ENCODE peak calls at places on chromosomes 5 and 9, in four cellular contexts. O is tibial nerve, X is body of pancreas, J is PC-9. P is an unnamed sample.

GRCh38 chr5:83632874-83633273 is 87.8 kb downstream of the HAPLN1 start:
- DNase-seq in O (no peak), X (no peak), J (peak), P (no peak)

GRCh38 chr5:124480022-124480421 is 266.4 kb downstream of the ZNF608 start:
- DNase-seq in O (no peak), X (no peak), J (no peak), P (no peak)

GRCh38 chr5:107370569-107370968 is 300.2 kb downstream of the EFNA5 start:
- DNase-seq in O (no peak), X (no peak), J (no peak), P (no peak)

GRCh38 chr5:154625031-154625430 is 130.1 kb upstream of the LARP1 start:
- DNase-seq in O (no peak), X (no peak), J (no peak), P (no peak)

GRCh38 chr9:34547960-34548603 is 25.3 kb upstream of the ENHO start:
- DNase-seq in O (peak), X (peak), J (peak), P (peak)

GRCh38 chr5:79301046-79301712 is 65.2 kb downstream of the JMY start:
- DNase-seq in O (no peak), X (no peak), J (no peak), P (no peak)

GRCh38 chr5:69300537-69301203 is 31.9 kb downstream of the CCDC125 start:
- DNase-seq in O (no peak), X (no peak), J (no peak), P (no peak)

GRCh38 chr5:125061726-125062125 is 315.3 kb upstream of the ZNF608 start:
- DNase-seq in O (no peak), X (no peak), J (no peak), P (no peak)

GRCh38 chr5:132260714-132261615 is 3.5 kb downstream of the PDLIM4 start:
- DNase-seq in O (peak), X (peak), J (peak), P (peak)

GRCh38 chr5:125006011-125006685 is 259.7 kb upstream of the ZNF608 start:
- DNase-seq in O (no peak), X (no peak), J (no peak), P (no peak)

GRCh38 chr5:42745426-42745825 is 11.2 kb upstream of the CCDC152 start:
- DNase-seq in O (no peak), X (no peak), J (peak), P (no peak)

GRCh38 chr5:9545959-9546851 is at the start of gene SEMA5A:
- DNase-seq in O (peak), X (peak), J (peak), P (peak)

GRCh38 chr5:159099049-159099760 is 511 bp downstream of the EBF1 start:
- DNase-seq in O (no peak), X (peak), J (no peak), P (no peak)

GRCh38 chr5:59099995-59100345 is 517.1 kb downstream of the RAB3C start:
- DNase-seq in O (no peak), X (no peak), J (no peak), P (no peak)

GRCh38 chr5:180035532-180035931 is 36.0 kb downstream of the RNF130 start:
- DNase-seq in O (no peak), X (no peak), J (no peak), P (no peak)

GRCh38 chr5:155878991-155879575 is 447.9 kb upstream of the SGCD start:
- DNase-seq in O (no peak), X (no peak), J (no peak), P (no peak)

GRCh38 chr5:119366537-119366874 is 10.7 kb downstream of the TNFAIP8 start:
- DNase-seq in O (no peak), X (no peak), J (no peak), P (no peak)

GRCh38 chr9:35749515-35750255 is 598 bp downstream of the RGP1 start:
- DNase-seq in O (no peak), X (peak), J (peak), P (peak)

GRCh38 chr9:35748239-35748857 is 680 bp downstream of the GBA2 start:
- DNase-seq in O (no peak), X (no peak), J (no peak), P (no peak)

GRCh38 chr9:35753466-35753865 is 610 bp downstream of the MSMP start:
- DNase-seq in O (no peak), X (no peak), J (no peak), P (no peak)

GRCh38 chr9:35748858-35749514 is at the start of the genes GBA2 and RGP1:
- DNase-seq in O (peak), X (peak), J (peak), P (peak)

DNA sequence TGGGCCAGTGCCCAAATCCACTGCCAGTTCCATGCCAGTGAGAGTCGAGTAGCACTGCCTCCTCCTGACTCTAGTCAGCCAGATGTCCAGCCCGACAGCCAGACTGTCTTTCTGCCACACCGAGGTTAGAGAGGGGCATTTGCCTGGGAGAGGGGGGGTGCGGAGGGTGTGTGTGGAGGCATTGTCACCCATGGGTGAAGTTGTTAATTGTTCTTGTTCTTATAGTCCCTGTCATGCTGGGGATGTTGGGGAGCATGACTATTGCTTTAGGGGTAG is 1.1 kb downstream of the RGP1 start:
- DNase-seq in O (no peak), X (no peak), J (no peak), P (no peak)
- H3K27ac ChIP-seq in O (peak), X (peak), J (peak), P (peak)

GRCh38 chr9:137743695-137744094 is 124.9 kb downstream of the EHMT1 start:
- DNase-seq in O (no peak), X (no peak), J (no peak), P (no peak)

GRCh38 chr9:137744632-137745183 is 125.9 kb downstream of the EHMT1 start:
- DNase-seq in O (no peak), X (no peak), J (no peak), P (no peak)

GRCh38 chr9:137748311-137748710 is 129.3 kb upstream of the CACNA1B start:
- DNase-seq in O (no peak), X (no peak), J (no peak), P (no peak)

GRCh38 chr9:137742698-137743097 is 123.9 kb downstream of the EHMT1 start:
- DNase-seq in O (no peak), X (no peak), J (no peak), P (no peak)

GRCh38 chr9:137745541-137745991 is 126.8 kb downstream of the EHMT1 start:
- DNase-seq in O (no peak), X (no peak), J (peak), P (no peak)
- H3K27ac ChIP-seq in O (no peak), X (no peak), J (peak), P (no peak)

GRCh38 chr5:77211691-77212047 is 1.2 kb downstream of the PDE8B start:
- DNase-seq in O (no peak), X (no peak), J (no peak), P (no peak)

GRCh38 chr5:77211013-77211690 is 672 bp downstream of the PDE8B start:
- DNase-seq in O (no peak), X (peak), J (peak), P (no peak)

GRCh38 chr5:77209495-77210090 is 887 bp upstream of the PDE8B start:
- DNase-seq in O (no peak), X (no peak), J (no peak), P (no peak)

GRCh38 chr5:77210091-77211012 is at the start of gene PDE8B:
- DNase-seq in O (no peak), X (peak), J (no peak), P (no peak)

GRCh38 chr5:77208507-77209163 is 1.8 kb upstream of the PDE8B start:
- DNase-seq in O (no peak), X (peak), J (no peak), P (no peak)
- H3K27ac ChIP-seq in O (no peak), X (no peak), J (no peak), P (no peak)

GRCh38 chr9:19640023-19640422 is 148.8 kb downstream of the SLC24A2 start:
- DNase-seq in O (no peak), X (no peak), J (no peak), P (no peak)
- H3K27ac ChIP-seq in O (no peak), X (no peak), J (no peak), P (peak)

GRCh38 chr5:157204765-157205164 is 24.1 kb downstream of the ITK start:
- DNase-seq in O (no peak), X (no peak), J (no peak), P (no peak)
- H3K27ac ChIP-seq in O (no peak), X (no peak), J (no peak), P (no peak)

DNA sequence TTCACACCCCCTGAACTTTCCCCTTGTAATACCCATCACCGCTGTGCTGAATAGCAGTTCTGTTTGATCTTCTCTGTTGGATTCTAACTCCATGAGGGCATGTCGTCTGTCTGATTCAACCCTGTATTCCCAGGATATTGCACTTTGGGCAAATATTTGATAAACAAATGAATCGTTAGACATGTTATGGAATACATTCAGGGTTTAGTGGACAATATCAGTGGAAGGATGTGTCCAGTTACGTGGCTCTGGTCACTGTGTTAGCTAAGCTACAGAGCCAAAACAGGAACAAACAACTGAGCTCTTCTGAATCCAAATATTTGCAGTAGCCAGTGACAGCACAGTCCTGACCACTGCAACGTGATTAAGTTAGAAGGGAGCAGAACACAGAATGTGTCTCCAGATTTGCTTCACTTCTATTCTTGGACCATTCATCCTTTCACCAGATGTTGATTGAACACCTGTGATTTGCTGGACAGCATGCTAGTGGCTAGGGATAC is 13.2 kb downstream of the ANGPTL2 start:
- DNase-seq in O (no peak), X (no peak), J (no peak), P (no peak)
- H3K27ac ChIP-seq in O (peak), X (no peak), J (no peak), P (no peak)

DNA sequence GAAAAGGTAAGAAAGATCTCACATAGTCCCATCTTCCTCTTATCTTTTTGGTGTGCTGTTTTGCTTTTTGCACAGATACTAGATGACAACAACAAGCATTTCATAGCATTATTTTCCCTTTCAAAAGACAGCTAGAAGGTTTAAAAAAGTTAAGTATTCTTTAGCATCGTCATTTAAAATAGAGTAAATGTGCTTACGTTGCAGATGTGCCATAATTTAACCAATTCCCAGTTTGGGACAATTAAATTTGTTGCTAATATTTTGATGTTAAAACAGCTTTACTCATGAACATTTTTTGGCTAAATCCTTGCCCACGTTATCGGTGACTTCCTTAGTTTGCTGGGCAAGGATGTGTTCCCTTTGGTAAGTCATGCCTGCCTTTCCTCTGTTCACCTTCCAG is 41.6 kb downstream of the PTTG1 start:
- DNase-seq in O (no peak), X (no peak), J (no peak), P (no peak)
- H3K27ac ChIP-seq in O (no peak), X (peak), J (no peak), P (no peak)

GRCh38 chr5:133995341-133995740 is 9.4 kb downstream of the VDAC1 start:
- DNase-seq in O (no peak), X (no peak), J (no peak), P (no peak)

GRCh38 chr5:133996683-133997252 is 8.0 kb downstream of the VDAC1 start:
- DNase-seq in O (no peak), X (no peak), J (no peak), P (no peak)

GRCh38 chr5:133994297-133994989 is 10.3 kb downstream of the VDAC1 start:
- DNase-seq in O (no peak), X (no peak), J (no peak), P (peak)

GRCh38 chr5:133994990-133995333 is 9.8 kb downstream of the VDAC1 start:
- DNase-seq in O (no peak), X (no peak), J (no peak), P (no peak)

GRCh38 chr5:133995903-133996563 is 8.7 kb downstream of the VDAC1 start:
- DNase-seq in O (no peak), X (peak), J (no peak), P (no peak)
- H3K27ac ChIP-seq in O (peak), X (peak), J (peak), P (no peak)

GRCh38 chr9:133680976-133681657 is 45.0 kb downstream of the DBH start:
- DNase-seq in O (no peak), X (no peak), J (no peak), P (no peak)

GRCh38 chr9:133677126-133678010 is 41.2 kb downstream of the DBH start:
- DNase-seq in O (no peak), X (no peak), J (no peak), P (no peak)

GRCh38 chr9:133679466-133680051 is 43.4 kb downstream of the DBH start:
- DNase-seq in O (no peak), X (no peak), J (no peak), P (no peak)

GRCh38 chr9:133680250-133680975 is 44.2 kb downstream of the DBH start:
- DNase-seq in O (no peak), X (no peak), J (no peak), P (no peak)

DNA sequence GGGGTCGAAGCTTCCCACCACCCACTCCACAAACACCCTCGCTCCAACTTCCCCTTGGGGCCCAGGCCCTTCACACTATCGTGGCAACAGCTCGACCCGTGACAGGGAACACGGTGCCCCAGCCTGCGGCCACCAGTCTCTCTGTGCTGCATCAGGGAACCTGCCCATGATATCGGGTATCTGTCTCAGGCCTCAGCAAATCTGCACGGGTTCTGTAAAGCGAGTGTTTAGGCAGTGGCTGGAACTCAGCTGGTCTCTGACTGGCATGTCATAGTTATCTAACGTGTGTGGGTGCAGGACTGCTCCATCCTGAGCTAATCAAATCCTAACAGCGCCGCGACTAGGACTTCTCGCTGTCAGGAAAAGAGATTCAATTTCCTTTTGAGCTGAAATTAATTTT is 42.9 kb downstream of the DBH start:
- DNase-seq in O (no peak), X (no peak), J (no peak), P (no peak)
- H3K27ac ChIP-seq in O (no peak), X (no peak), J (no peak), P (peak)

P was measured in dorsolateral prefrontal cortex.